ENCODE peak calls at places on chromosomes 1 and 21, in nine cellular contexts. E, Q, B, S, K, T, Z, W and U are unnamed samples.

GRCh38 chr1:244046907-244047738 is 4.0 kb upstream of the ZBTB18 start:
- DNase-seq in E (peak), Q (no peak), B (peak), S (peak), K (peak), T (no peak), Z (no peak), W (no peak), U (no peak)

GRCh38 chr21:35637431-35637830 is 422.9 kb downstream of the SETD4 start:
- DNase-seq in E (peak), Q (no peak), B (peak), S (peak), K (peak), T (no peak), Z (peak), W (no peak), U (no peak)

GRCh38 chr1:63575340-63575826 is 17.8 kb upstream of the PGM1 start:
- DNase-seq in E (peak), Q (no peak), B (no peak), S (peak), K (peak), T (no peak), Z (no peak), W (peak), U (no peak)

GRCh38 chr1:55700359-55701130 is 485.4 kb upstream of the USP24 start:
- DNase-seq in E (peak), Q (no peak), B (no peak), S (peak), K (peak), T (no peak), Z (no peak), W (no peak), U (no peak)

GRCh38 chr1:180249725-180250498 is 19.8 kb downstream of the LHX4 start:
- DNase-seq in E (peak), Q (no peak), B (no peak), S (no peak), K (no peak), T (no peak), Z (peak), W (no peak), U (no peak)

GRCh38 chr1:162232034-162232433 is 144.6 kb downstream of the SPATA46 start:
- DNase-seq in E (no peak), Q (no peak), B (no peak), S (no peak), K (no peak), T (no peak), Z (no peak), W (no peak), U (no peak)

GRCh38 chr1:89260042-89260441 is 12.6 kb downstream of the GBP5 start:
- DNase-seq in E (no peak), Q (no peak), B (no peak), S (no peak), K (no peak), T (no peak), Z (no peak), W (peak), U (no peak)

GRCh38 chr1:208850441-208850840 is 606.3 kb upstream of the PLXNA2 start:
- DNase-seq in E (no peak), Q (no peak), B (no peak), S (no peak), K (no peak), T (no peak), Z (no peak), W (no peak), U (no peak)

GRCh38 chr1:224357626-224358124 is 996 bp downstream of the CNIH4 start:
- DNase-seq in E (peak), Q (no peak), B (peak), S (peak), K (peak), T (no peak), Z (no peak), W (no peak), U (no peak)

GRCh38 chr1:54567961-54568360 is 19.9 kb downstream of the ACOT11 start:
- DNase-seq in E (peak), Q (no peak), B (peak), S (no peak), K (peak), T (no peak), Z (no peak), W (no peak), U (no peak)

GRCh38 chr1:146007048-146007784 is 10.8 kb upstream of the TXNIP start:
- DNase-seq in E (peak), Q (no peak), B (peak), S (peak), K (peak), T (peak), Z (no peak), W (no peak), U (no peak)

GRCh38 chr1:35539073-35539823 is 18.0 kb downstream of the KIAA0319L start:
- DNase-seq in E (no peak), Q (no peak), B (no peak), S (no peak), K (peak), T (no peak), Z (no peak), W (no peak), U (no peak)

GRCh38 chr1:222061711-222062359 is 319.9 kb upstream of the DUSP10 start:
- DNase-seq in E (no peak), Q (no peak), B (no peak), S (no peak), K (no peak), T (no peak), Z (no peak), W (no peak), U (no peak)

GRCh38 chr1:156860639-156861423 is at the start of gene NTRK1:
- DNase-seq in E (no peak), Q (peak), B (peak), S (peak), K (peak), T (peak), Z (no peak), W (peak), U (no peak)

GRCh38 chr1:151196292-151196800 is 2.0 kb upstream of the PIP5K1A start:
- DNase-seq in E (peak), Q (no peak), B (peak), S (peak), K (peak), T (peak), Z (peak), W (peak), U (peak)

GRCh38 chr1:177219458-177220390 is 49.0 kb downstream of the BRINP2 start:
- DNase-seq in E (no peak), Q (no peak), B (peak), S (peak), K (peak), T (no peak), Z (no peak), W (no peak), U (no peak)

GRCh38 chr1:80657048-80657653 is 1143.6 kb upstream of the ADGRL2 start:
- DNase-seq in E (no peak), Q (no peak), B (no peak), S (no peak), K (no peak), T (no peak), Z (no peak), W (no peak), U (peak)

GRCh38 chr1:9687120-9687875 is 35.8 kb downstream of the PIK3CD start:
- DNase-seq in E (peak), Q (peak), B (peak), S (peak), K (peak), T (peak), Z (peak), W (peak), U (no peak)
- TF ChIP-seq CTCF in E (peak), Q (no peak), B (no peak), S (no peak), K (peak), T (peak), Z (no peak), W (no peak), U (peak)

GRCh38 chr1:27959792-27960603 is at the start of gene XKR8:
- DNase-seq in E (peak), Q (peak), B (peak), S (peak), K (peak), T (peak), Z (peak), W (peak), U (no peak)
- TF ChIP-seq CTCF in E (peak), Q (peak), B (peak), S (peak), K (no peak), T (peak), Z (peak), W (peak), U (peak)

GRCh38 chr1:200916152-200916551 is 21.5 kb downstream of the INAVA start:
- DNase-seq in E (no peak), Q (no peak), B (no peak), S (no peak), K (no peak), T (no peak), Z (peak), W (peak), U (no peak)
- TF ChIP-seq CTCF in E (no peak), Q (no peak), B (no peak), S (peak), K (no peak), T (peak), Z (no peak), W (peak), U (peak)

DNA sequence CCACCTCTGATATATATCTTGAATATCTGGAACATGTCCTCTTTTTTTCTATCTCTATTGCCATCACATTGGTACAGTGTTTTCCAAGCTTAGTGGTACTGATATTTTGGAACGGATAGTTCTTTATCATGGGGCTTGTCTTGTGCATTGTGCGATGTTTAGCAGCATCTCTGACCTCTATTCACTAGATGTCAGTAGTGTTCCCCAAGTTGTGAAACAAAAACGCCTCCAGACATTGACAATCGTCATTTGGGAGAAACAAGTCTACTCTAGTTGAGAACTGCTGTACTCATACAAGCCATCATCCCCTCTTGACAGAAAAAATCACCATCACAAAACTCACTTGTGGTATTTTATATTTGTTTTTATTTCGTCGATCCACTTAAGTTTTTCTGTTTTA is 79.7 kb upstream of the CHODL start:
- DNase-seq in E (no peak), Q (no peak), B (no peak), S (peak), K (no peak), T (no peak), Z (no peak), W (no peak), U (no peak)
- TF ChIP-seq CTCF in E (no peak), Q (no peak), B (no peak), S (no peak), K (no peak), T (no peak), Z (no peak), W (peak), U (no peak)

GRCh38 chr1:191348328-191348727 is 809.9 kb upstream of the RGS18 start:
- DNase-seq in E (no peak), Q (no peak), B (no peak), S (no peak), K (no peak), T (no peak), Z (no peak), W (no peak), U (no peak)
- TF ChIP-seq CTCF in E (no peak), Q (no peak), B (no peak), S (no peak), K (no peak), T (no peak), Z (no peak), W (no peak), U (no peak)

GRCh38 chr1:168452329-168452728 is 91.5 kb downstream of the XCL2 start:
- DNase-seq in E (no peak), Q (no peak), B (no peak), S (no peak), K (peak), T (no peak), Z (no peak), W (no peak), U (no peak)
- TF ChIP-seq CTCF in E (peak), Q (no peak), B (no peak), S (peak), K (peak), T (peak), Z (no peak), W (peak), U (peak)